ENCODE peak calls at places on chromosome 12, in four cellular contexts. B is heart left ventricle, U is GM23338, Y is neural progenitor cell. G is an unnamed sample.

GRCh38 chr12:5073054-5073453 is 29.4 kb downstream of the KCNA5 start:
- DNase-seq in B (no peak), U (no peak), Y (no peak), G (no peak)

GRCh38 chr12:12387521-12387920 is 30.6 kb downstream of the BORCS5 start:
- DNase-seq in B (no peak), U (no peak), Y (no peak), G (no peak)

GRCh38 chr12:116497051-116497529 is 62.1 kb upstream of the MAP1LC3B2 start:
- DNase-seq in B (no peak), U (no peak), Y (peak), G (no peak)

GRCh38 chr12:116765271-116765670 is 27.2 kb downstream of the RNFT2 start:
- DNase-seq in B (no peak), U (no peak), Y (no peak), G (no peak)

GRCh38 chr12:103774977-103775560 is 66.0 kb downstream of the NT5DC3 start:
- DNase-seq in B (no peak), U (no peak), Y (no peak), G (no peak)

GRCh38 chr12:94305293-94305957 is 154.2 kb downstream of the CEP83 start:
- DNase-seq in B (no peak), U (peak), Y (no peak), G (no peak)

GRCh38 chr12:121748571-121749265 is 36.2 kb downstream of the TMEM120B start:
- DNase-seq in B (no peak), U (peak), Y (peak), G (no peak)

GRCh38 chr12:69071091-69071370 is 138.1 kb upstream of the CPM start:
- DNase-seq in B (no peak), U (no peak), Y (no peak), G (no peak)

GRCh38 chr12:33349791-33350190 is 89.8 kb downstream of the SYT10 start:
- DNase-seq in B (no peak), U (no peak), Y (no peak), G (no peak)

GRCh38 chr12:106680280-106680679 is 94.2 kb upstream of the RIC8B start:
- DNase-seq in B (no peak), U (no peak), Y (no peak), G (no peak)

GRCh38 chr12:5047729-5048128 is 4.0 kb downstream of the KCNA5 start:
- DNase-seq in B (no peak), U (no peak), Y (no peak), G (no peak)

GRCh38 chr12:12837025-12837872 is 24.1 kb downstream of the DDX47 start:
- DNase-seq in B (no peak), U (peak), Y (peak), G (no peak)

GRCh38 chr12:105288311-105288996 is 42.0 kb upstream of the C12orf75 start:
- DNase-seq in B (no peak), U (no peak), Y (no peak), G (no peak)

GRCh38 chr12:50661300-50662120 is 102.4 kb upstream of the ATF1 start:
- DNase-seq in B (no peak), U (no peak), Y (no peak), G (no peak)

GRCh38 chr12:42343721-42344120 is 17.8 kb downstream of the PPHLN1 start:
- DNase-seq in B (no peak), U (no peak), Y (no peak), G (no peak)

GRCh38 chr12:50960130-50960529 is 7.8 kb downstream of the HIGD1C start:
- DNase-seq in B (no peak), U (no peak), Y (no peak), G (no peak)

GRCh38 chr12:66111605-66112004 is 18.9 kb downstream of the LLPH start:
- DNase-seq in B (no peak), U (no peak), Y (no peak), G (no peak)

GRCh38 chr12:18861287-18861858 is 123.5 kb downstream of the CAPZA3 start:
- DNase-seq in B (no peak), U (no peak), Y (no peak), G (no peak)

GRCh38 chr12:13374783-13375182 is 178.3 kb downstream of the EMP1 start:
- DNase-seq in B (no peak), U (no peak), Y (no peak), G (no peak)

GRCh38 chr12:1744932-1745331 is 54.1 kb downstream of the ADIPOR2 start:
- DNase-seq in B (no peak), U (peak), Y (no peak), G (no peak)

GRCh38 chr12:95116341-95116740 is 42.9 kb upstream of the NR2C1 start:
- DNase-seq in B (no peak), U (no peak), Y (no peak), G (no peak)

GRCh38 chr12:131852551-131853299 is 24.5 kb downstream of the MMP17 start:
- DNase-seq in B (no peak), U (no peak), Y (no peak), G (no peak)

GRCh38 chr12:98151984-98152383 is 363.4 kb upstream of the TMPO start:
- DNase-seq in B (no peak), U (no peak), Y (no peak), G (no peak)

GRCh38 chr12:30694971-30695326 is 720 bp downstream of the IPO8 start:
- DNase-seq in B (peak), U (peak), Y (peak), G (no peak)

GRCh38 chr12:25689996-25690501 is 137.0 kb upstream of the LMNTD1 start:
- DNase-seq in B (peak), U (no peak), Y (no peak), G (no peak)

GRCh38 chr12:120534203-120534702 is at the start of gene RNF10:
- DNase-seq in B (peak), U (peak), Y (peak), G (peak)

GRCh38 chr12:88572785-88573565 is 7.3 kb downstream of the KITLG start:
- DNase-seq in B (no peak), U (peak), Y (no peak), G (no peak)

GRCh38 chr12:15193927-15194326 is 27.3 kb downstream of the RERG start:
- DNase-seq in B (no peak), U (no peak), Y (no peak), G (no peak)

GRCh38 chr12:25583545-25583944 is 30.5 kb upstream of the LMNTD1 start:
- DNase-seq in B (peak), U (peak), Y (peak), G (no peak)

GRCh38 chr12:101287357-101287756 is 7.5 kb downstream of the UTP20 start:
- DNase-seq in B (no peak), U (no peak), Y (no peak), G (no peak)

GRCh38 chr12:101594700-101595099 is at the start of gene MYBPC1:
- DNase-seq in B (no peak), U (peak), Y (peak), G (no peak)

GRCh38 chr12:76685246-76685678 is 78.7 kb upstream of the ZDHHC17 start:
- DNase-seq in B (peak), U (peak), Y (peak), G (no peak)

GRCh38 chr12:106870116-106870515 is 85.6 kb upstream of the TMEM263 start:
- DNase-seq in B (no peak), U (no peak), Y (no peak), G (no peak)

GRCh38 chr12:96167492-96167891 is 26.7 kb upstream of the ELK3 start:
- DNase-seq in B (no peak), U (no peak), Y (no peak), G (no peak)
- TF ChIP-seq CTCF in B (no peak), U (no peak), Y (no peak), G (no peak)

GRCh38 chr12:52628111-52628507 is 9.8 kb upstream of the KRT73 start:
- DNase-seq in B (no peak), U (no peak), Y (no peak), G (no peak)

GRCh38 chr12:52630104-52630500 is 11.7 kb upstream of the KRT73 start:
- DNase-seq in B (no peak), U (no peak), Y (no peak), G (no peak)

GRCh38 chr12:52628841-52629240 is 10.5 kb upstream of the KRT73 start:
- DNase-seq in B (no peak), U (no peak), Y (no peak), G (no peak)

GRCh38 chr12:52630609-52631200 is 12.3 kb upstream of the KRT73 start:
- DNase-seq in B (no peak), U (no peak), Y (no peak), G (no peak)

DNA sequence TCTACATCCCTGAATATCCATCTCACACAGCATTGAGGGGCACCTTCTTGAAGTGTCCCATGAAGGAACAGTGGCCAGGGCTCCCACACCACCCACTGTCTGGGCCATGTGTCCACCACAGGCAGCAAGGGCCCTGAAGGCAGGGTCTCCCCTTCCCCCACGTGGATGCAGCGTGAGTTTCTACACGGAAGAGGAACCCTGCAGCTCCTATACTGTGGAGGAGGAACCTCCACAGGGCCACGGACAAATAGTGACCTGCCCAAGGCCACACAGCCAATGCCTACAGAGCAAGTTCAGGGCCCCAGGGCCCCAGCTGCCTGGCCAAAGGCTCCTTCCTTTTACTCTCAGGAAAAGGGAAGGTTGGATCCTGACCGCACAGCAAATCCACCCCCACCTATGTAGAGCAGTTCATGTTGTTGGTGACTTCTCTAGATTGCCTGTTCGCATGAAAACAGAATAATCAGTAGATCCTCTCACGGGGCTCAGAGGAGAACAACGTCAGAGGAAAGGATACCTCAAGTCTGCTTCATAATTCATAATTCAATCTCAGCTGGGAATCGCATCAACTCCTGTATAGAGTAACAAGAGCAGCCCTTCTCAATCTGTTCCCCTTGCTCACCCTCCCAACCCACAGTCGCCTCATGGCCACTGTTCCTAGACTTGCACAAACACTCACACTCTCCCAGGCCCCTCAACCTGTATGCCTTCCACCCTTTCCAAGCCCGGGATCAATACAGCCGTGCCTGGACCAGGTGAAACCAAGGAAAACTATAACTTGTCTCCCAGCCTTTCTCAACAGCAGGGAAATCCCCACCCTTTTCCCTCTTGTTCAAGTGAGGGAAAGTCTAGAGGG is 11.1 kb upstream of the KRT73 start:
- DNase-seq in B (no peak), U (no peak), Y (no peak), G (no peak)
- TF ChIP-seq CTCF in B (no peak), U (no peak), Y (no peak), G (no peak)

GRCh38 chr12:54279632-54280400 is at the start of gene CBX5:
- DNase-seq in B (peak), U (peak), Y (peak), G (peak)
- TF ChIP-seq CTCF in B (no peak), U (no peak), Y (no peak), G (no peak)

GRCh38 chr12:85182699-85183098 is 97.3 kb upstream of the ALX1 start:
- DNase-seq in B (no peak), U (peak), Y (peak), G (no peak)
- TF ChIP-seq CTCF in B (no peak), U (no peak), Y (no peak), G (no peak)

GRCh38 chr12:114473717-114474116 is 67.8 kb upstream of the TBX5 start:
- DNase-seq in B (no peak), U (no peak), Y (no peak), G (no peak)

GRCh38 chr12:114480309-114481199 is 74.6 kb upstream of the TBX5 start:
- DNase-seq in B (no peak), U (peak), Y (peak), G (no peak)

GRCh38 chr12:114479831-114480230 is 73.9 kb upstream of the TBX5 start:
- DNase-seq in B (no peak), U (peak), Y (peak), G (no peak)

GRCh38 chr12:114478891-114479290 is 72.9 kb upstream of the TBX5 start:
- DNase-seq in B (no peak), U (peak), Y (peak), G (no peak)

GRCh38 chr12:114476159-114476558 is 70.2 kb upstream of the TBX5 start:
- DNase-seq in B (no peak), U (peak), Y (peak), G (no peak)
- TF ChIP-seq CTCF in B (peak), U (peak), Y (peak), G (no peak)

GRCh38 chr12:203462-204260 is 10.3 kb downstream of the SLC6A12 start:
- DNase-seq in B (no peak), U (peak), Y (peak), G (no peak)
- TF ChIP-seq CTCF in B (peak), U (no peak), Y (peak), G (no peak)

GRCh38 chr12:113152835-113153814 is 3.6 kb downstream of the CFAP73 start:
- DNase-seq in B (peak), U (peak), Y (peak), G (no peak)
- TF ChIP-seq CTCF in B (peak), U (no peak), Y (peak), G (no peak)

DNA sequence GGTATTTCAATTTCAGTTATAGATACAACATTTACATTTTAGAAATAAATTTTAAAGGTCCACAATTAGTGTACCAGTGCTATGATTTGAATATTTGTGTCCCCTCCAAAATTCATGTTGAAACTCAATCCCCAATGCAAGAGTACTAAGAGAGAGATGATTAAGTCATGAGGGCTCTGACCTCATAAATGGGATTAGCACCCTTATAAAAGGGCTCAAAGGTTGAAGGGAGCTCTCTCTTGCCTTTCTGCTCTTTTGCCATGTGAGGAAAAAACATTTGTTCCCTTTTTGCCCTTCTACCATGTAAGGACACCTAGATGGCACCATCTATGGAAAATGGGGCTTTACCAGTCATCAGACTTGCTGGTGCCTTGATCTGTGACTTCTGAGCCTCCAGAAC is 25.8 kb upstream of the CNOT2 start:
- DNase-seq in B (no peak), U (no peak), Y (no peak), G (no peak)
- TF ChIP-seq CTCF in B (no peak), U (no peak), Y (no peak), G (no peak)

DNA sequence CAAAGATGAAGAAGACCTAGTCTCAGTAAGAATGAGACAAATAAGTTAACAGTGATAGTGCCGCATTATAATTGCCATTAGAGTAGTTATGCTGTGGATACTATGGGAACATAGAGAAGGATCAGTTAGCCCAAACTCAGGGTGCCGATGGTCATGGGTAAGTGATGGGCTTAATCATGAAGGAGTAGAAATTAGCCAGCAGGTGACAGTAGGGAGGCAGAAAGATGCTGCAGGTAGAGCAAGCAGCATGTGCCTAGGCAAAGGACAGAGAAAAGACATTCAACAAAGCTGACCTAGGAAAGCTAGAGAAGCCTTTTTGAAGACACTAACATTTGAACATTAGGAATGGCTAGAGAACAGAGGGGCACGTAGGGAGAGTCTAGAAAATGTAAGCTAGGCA is 30.6 kb upstream of the PTPRQ start:
- DNase-seq in B (no peak), U (peak), Y (no peak), G (no peak)
- TF ChIP-seq CTCF in B (no peak), U (peak), Y (no peak), G (no peak)

GRCh38 chr12:54725233-54725843 is 77.2 kb upstream of the DCD start:
- DNase-seq in B (no peak), U (peak), Y (peak), G (no peak)
- TF ChIP-seq CTCF in B (peak), U (peak), Y (peak), G (peak)